ENCODE peak calls at places on chromosomes 12 and 14, in ten cellular contexts. K, U, X, D, F, W, O, Q, Z and C are unnamed samples.

GRCh38 chr14:24416254-24416931 is 13.1 kb downstream of the CBLN3 start:
- DNase-seq in F (no peak), O (no peak), Z (no peak), X (no peak), D (no peak), K (no peak), W (no peak), Q (no peak), U (no peak), C (no peak)

GRCh38 chr12:51591020-51591901 is at the start of gene SCN8A:
- DNase-seq in U (peak; percentile 56), D (no peak), Z (peak; percentile 61), F (no peak), Q (peak; percentile 36), K (peak; percentile 50), O (peak; percentile 38), X (no peak), W (peak; percentile 51), C (peak; percentile 48)

GRCh38 chr12:127263621-127264020 is 1003.3 kb upstream of the TMEM132C start:
- DNase-seq in X (no peak), F (no peak), D (no peak), Q (no peak), W (no peak), K (no peak), U (no peak), Z (no peak), O (no peak), C (no peak)

GRCh38 chr14:100143523-100143922 is 15.9 kb downstream of the DEGS2 start:
- DNase-seq in K (no peak), W (no peak), D (no peak), Q (no peak), X (no peak), U (no peak), O (no peak), F (no peak), Z (no peak), C (no peak)

GRCh38 chr12:6430124-6430989 is 14.4 kb upstream of the CD27 start:
- DNase-seq in W (peak; percentile 52), D (no peak), Q (peak; percentile 87), F (peak; percentile 96), U (peak; percentile 96), O (peak; percentile 86), K (peak; percentile 81), X (no peak), Z (peak; percentile 100), C (peak; percentile 68)

GRCh38 chr14:35766700-35767082 is 42.4 kb downstream of the RALGAPA1 start:
- DNase-seq in X (no peak), D (no peak), F (no peak), Z (no peak), W (no peak), Q (no peak), O (no peak), K (no peak), U (peak; percentile 1), C (no peak)

GRCh38 chr14:69711471-69712216 is 55.3 kb upstream of the SRSF5 start:
- DNase-seq in K (no peak), U (no peak), Z (no peak), D (no peak), Q (no peak), X (no peak), F (peak; percentile 74), W (no peak), O (no peak), C (peak; percentile 49)

GRCh38 chr12:79439179-79439825 is 251.5 kb downstream of the PAWR start:
- DNase-seq in K (no peak), U (no peak), Q (no peak), Z (no peak), O (no peak), F (no peak), X (no peak), D (no peak), W (no peak), C (no peak)

GRCh38 chr12:70540996-70541395 is 96.2 kb downstream of the PTPRB start:
- DNase-seq in K (no peak), Z (no peak), D (no peak), X (no peak), O (no peak), W (no peak), Q (no peak), U (no peak), F (no peak), C (no peak)

GRCh38 chr12:64673490-64674169 is 63.3 kb downstream of the RASSF3 start:
- DNase-seq in D (no peak), W (no peak), X (no peak), F (no peak), U (peak; percentile 19), Z (no peak), Q (no peak), K (no peak), O (no peak), C (no peak)

GRCh38 chr14:20440882-20441281 is 4.9 kb upstream of the KLHL33 start:
- DNase-seq in K (no peak), Z (no peak), W (no peak), D (no peak), O (no peak), Q (no peak), X (no peak), F (no peak), U (peak; percentile 11), C (no peak)

GRCh38 chr14:22513066-22513812 is 75.8 kb downstream of the DAD1 start:
- DNase-seq in F (no peak), W (no peak), U (no peak), D (no peak), X (no peak), Z (no peak), Q (no peak), K (no peak), O (no peak), C (no peak)

GRCh38 chr12:86349196-86349595 is 93.0 kb upstream of the MGAT4C start:
- DNase-seq in X (no peak), K (no peak), F (no peak), W (no peak), O (no peak), Q (no peak), U (no peak), Z (no peak), D (no peak), C (no peak)

GRCh38 chr12:25958254-25959068 is at the start of gene RASSF8:
- DNase-seq in K (peak; percentile 77), Q (peak; percentile 69), F (peak; percentile 88), U (peak; percentile 72), X (peak; percentile 53), O (peak; percentile 78), D (no peak), Z (peak; percentile 62), W (peak; percentile 82), C (peak; percentile 18)

GRCh38 chr12:3869860-3870259 is 3.3 kb downstream of the PARP11 start:
- DNase-seq in F (no peak), U (no peak), O (no peak), K (no peak), D (no peak), W (no peak), Z (no peak), Q (no peak), X (no peak), C (no peak)

GRCh38 chr12:58105225-58106119 is 164.1 kb downstream of the ATP23 start:
- DNase-seq in X (no peak), W (no peak), Q (no peak), F (no peak), U (peak; percentile 7), Z (peak; percentile 10), K (no peak), D (no peak), O (no peak), C (no peak)

GRCh38 chr12:88142610-88142991 is 494 bp downstream of the TMTC3 start:
- DNase-seq in D (no peak), O (peak; percentile 10), W (peak; percentile 37), K (no peak), Z (peak; percentile 6), F (peak; percentile 68), Q (peak; percentile 28), X (peak; percentile 52), U (no peak), C (peak; percentile 61)

GRCh38 chr12:76238688-76239087 is 109.5 kb downstream of the BBS10 start:
- DNase-seq in K (no peak), D (no peak), Q (no peak), W (peak; percentile 30), O (no peak), Z (no peak), U (no peak), F (no peak), X (no peak), C (no peak)

GRCh38 chr14:98501836-98502235 is 770.2 kb downstream of the BCL11B start:
- DNase-seq in W (no peak), U (no peak), O (no peak), K (no peak), Q (no peak), X (no peak), Z (no peak), D (no peak), F (no peak), C (no peak)

GRCh38 chr12:5268424-5269210 is 163.3 kb upstream of the NTF3 start:
- DNase-seq in D (no peak), O (no peak), W (no peak), F (no peak), Q (no peak), U (no peak), X (no peak), K (no peak), Z (no peak), C (no peak)

GRCh38 chr12:104505095-104505819 is 48.5 kb downstream of the CHST11 start:
- DNase-seq in Q (no peak), W (no peak), F (no peak), K (no peak), X (no peak), U (no peak), O (no peak), D (no peak), Z (no peak), C (no peak)

GRCh38 chr12:121652767-121653497 is 16.5 kb downstream of the MORN3 start:
- DNase-seq in D (no peak), Q (no peak), O (no peak), U (no peak), K (no peak), F (no peak), Z (no peak), W (no peak), X (no peak), C (no peak)
- TF ChIP-seq POLR2A in D (no peak), Q (no peak), O (no peak), U (no peak), K (no peak), F (no peak), Z (no peak), W (no peak), X (no peak), C (no peak)

GRCh38 chr14:68549966-68550705 is 242.7 kb downstream of the ZFP36L1 start:
- DNase-seq in U (no peak), F (no peak), O (no peak), X (no peak), Q (no peak), Z (peak; percentile 50), D (no peak), W (no peak), K (no peak), C (no peak)
- H3K4me1 ChIP-seq in U (peaks cover 36% of the 10 kb centered on the region), F (peaks cover 94% of the 10 kb centered on the region), O (peaks cover 38% of the 10 kb centered on the region), X (peaks cover 15% of the 10 kb centered on the region), Q (peaks cover 65% of the 10 kb centered on the region), Z (peaks cover 76% of the 10 kb centered on the region), D (peaks cover 69% of the 10 kb centered on the region), W (no peaks in the 10 kb centered on the region), K (peaks cover 38% of the 10 kb centered on the region), C (no peaks in the 10 kb centered on the region)

GRCh38 chr12:129994634-129995033 is 90.8 kb upstream of the TMEM132D start:
- DNase-seq in D (no peak), W (no peak), Q (no peak), Z (no peak), F (no peak), X (no peak), O (no peak), U (no peak), K (no peak), C (no peak)
- H3K9me3 ChIP-seq in D (no peaks in the 10 kb centered on the region), W (no peaks in the 10 kb centered on the region), Q (no peaks in the 10 kb centered on the region), Z (peaks cover 2% of the 10 kb centered on the region), F (no peaks in the 10 kb centered on the region), X (no peaks in the 10 kb centered on the region), O (no peaks in the 10 kb centered on the region), U (peaks cover 23% of the 10 kb centered on the region), K (no peaks in the 10 kb centered on the region), C (no peaks in the 10 kb centered on the region)

GRCh38 chr12:34022079-34022830 is at the start of gene ALG10:
- DNase-seq in Q (peak; percentile 96), Z (peak; percentile 98), X (peak; percentile 98), U (peak; percentile 97), O (peak; percentile 95), F (peak; percentile 98), W (peak; percentile 95), D (peak; percentile 84), K (peak; percentile 98), C (peak; percentile 98)
- TF ChIP-seq POLR2A in Q (no peak), Z (peak; percentile 53), X (no peak), U (peak; percentile 42), O (peak; percentile 19), F (no peak), W (peak; percentile 39), D (no peak), K (peak; percentile 66), C (no peak)